ENCODE peak calls at places on chromosome X, in six cellular contexts. K is mesendoderm, E is IMR-90, Z is neuronal stem cell, J is trophoblast cell, Q is mesenchymal stem cell. X is an unnamed sample.

GRCh38 chrX:48509245-48509590 is 426 bp downstream of the PORCN start:
- DNase-seq in K (no peak), E (no peak), Z (no peak), J (no peak), Q (no peak), X (no peak)

GRCh38 chrX:74371399-74371798 is 49.9 kb upstream of the SLC16A2 start:
- DNase-seq in K (no peak), E (peak; percentile 2), Z (no peak), J (no peak), Q (peak; percentile 30), X (no peak)

GRCh38 chrX:87338510-87338909 is 179.1 kb upstream of the KLHL4 start:
- DNase-seq in K (peak; percentile 18), E (peak; percentile 2), Z (peak; percentile 1), J (no peak), Q (peak; percentile 26), X (no peak)

GRCh38 chrX:107117993-107118321 is 665 bp downstream of the RBM41 start:
- DNase-seq in K (peak; percentile 16), E (no peak), Z (peak; percentile 0), J (no peak), Q (peak; percentile 9), X (no peak)

GRCh38 chrX:11557120-11557519 is 108.6 kb downstream of the ARHGAP6 start:
- DNase-seq in K (no peak), E (peak; percentile 72), Z (no peak), J (no peak), Q (peak; percentile 17), X (no peak)

GRCh38 chrX:68652327-68652930 is 5.0 kb downstream of the STARD8 start:
- DNase-seq in K (no peak), E (peak; percentile 45), Z (no peak), J (no peak), Q (peak; percentile 6), X (no peak)

GRCh38 chrX:50081282-50081955 is 119.4 kb downstream of the AKAP4 start:
- DNase-seq in K (peak; percentile 56), E (peak; percentile 13), Z (no peak), J (peak; percentile 1), Q (peak; percentile 12), X (no peak)

GRCh38 chrX:119622356-119623232 is 16.4 kb upstream of the NKRF start:
- DNase-seq in K (no peak), E (peak; percentile 79), Z (no peak), J (no peak), Q (peak; percentile 17), X (no peak)

GRCh38 chrX:152850465-152850864 is 19.6 kb downstream of the NSDHL start:
- DNase-seq in K (no peak), E (no peak), Z (no peak), J (no peak), Q (no peak), X (no peak)

GRCh38 chrX:36431819-36432218 is 512.3 kb downstream of the CFAP47 start:
- DNase-seq in K (peak; percentile 36), E (peak; percentile 89), Z (no peak), J (peak; percentile 46), Q (peak; percentile 73), X (no peak)

GRCh38 chrX:148049441-148049840 is 68.3 kb downstream of the FMR1NB start:
- DNase-seq in K (peak; percentile 45), E (peak; percentile 18), Z (peak; percentile 32), J (no peak), Q (peak; percentile 33), X (no peak)

GRCh38 chrX:69496143-69496542 is 8.0 kb upstream of the NALF2 start:
- DNase-seq in K (no peak), E (no peak), Z (no peak), J (no peak), Q (no peak), X (no peak)

GRCh38 chrX:18676470-18676869 is 4.6 kb upstream of the RS1 start:
- DNase-seq in K (peak; percentile 55), E (peak; percentile 5), Z (peak; percentile 8), J (no peak), Q (peak; percentile 35), X (no peak)

DNA sequence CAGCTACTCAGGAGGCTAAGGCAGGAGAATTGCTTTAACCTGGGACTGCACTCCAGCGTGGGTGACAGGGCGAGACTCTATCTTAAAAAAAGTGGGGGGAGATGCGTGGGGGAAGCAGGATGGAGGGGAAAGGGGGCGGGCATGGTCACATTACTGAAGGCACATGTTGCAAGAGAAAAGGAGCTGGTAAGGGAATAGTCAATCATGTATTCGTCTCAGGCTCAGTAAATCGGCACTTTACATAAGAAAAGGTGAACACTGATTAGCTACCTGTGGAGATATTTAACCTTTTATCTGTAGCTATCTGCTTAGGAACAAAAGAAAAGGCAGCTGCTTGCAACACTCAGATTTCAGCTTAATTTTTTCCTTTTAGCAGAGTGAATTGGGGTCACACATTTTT is 132.5 kb downstream of the PLS3 start:
- DNase-seq in K (no peak), E (no peak), Z (no peak), J (no peak), Q (no peak), X (no peak)
- H3K4ac ChIP-seq in K (no peak overlapping the region), E (no peak overlapping the region), Z (no peak overlapping the region), J (no peak overlapping the region), Q (no peak overlapping the region), X (no peak overlapping the region)

GRCh38 chrX:16578218-16578617 is 71.7 kb upstream of the S100G start:
- DNase-seq in K (peak; percentile 72), E (peak; percentile 73), Z (no peak), J (no peak), Q (peak; percentile 42), X (no peak)
- H3K4ac ChIP-seq in K (no peak overlapping the region), E (no peak overlapping the region), Z (no peak overlapping the region), J (no peak overlapping the region), Q (no peak overlapping the region), X (no peak overlapping the region)

GRCh38 chrX:47230136-47230868 is 2.5 kb upstream of the USP11 start:
- DNase-seq in K (no peak), E (no peak), Z (no peak), J (no peak), Q (no peak), X (no peak)

GRCh38 chrX:47231167-47231566 is 1.6 kb upstream of the USP11 start:
- DNase-seq in K (no peak), E (no peak), Z (no peak), J (no peak), Q (no peak), X (no peak)

GRCh38 chrX:47232803-47233332 is at the start of gene USP11:
- DNase-seq in K (peak; percentile 57), E (peak; percentile 51), Z (no peak), J (no peak), Q (peak; percentile 56), X (no peak)

GRCh38 chrX:47233333-47234113 is 714 bp downstream of the USP11 start:
- DNase-seq in K (peak; percentile 95), E (peak; percentile 97), Z (peak; percentile 87), J (peak; percentile 88), Q (peak; percentile 97), X (peak; percentile 79)

DNA sequence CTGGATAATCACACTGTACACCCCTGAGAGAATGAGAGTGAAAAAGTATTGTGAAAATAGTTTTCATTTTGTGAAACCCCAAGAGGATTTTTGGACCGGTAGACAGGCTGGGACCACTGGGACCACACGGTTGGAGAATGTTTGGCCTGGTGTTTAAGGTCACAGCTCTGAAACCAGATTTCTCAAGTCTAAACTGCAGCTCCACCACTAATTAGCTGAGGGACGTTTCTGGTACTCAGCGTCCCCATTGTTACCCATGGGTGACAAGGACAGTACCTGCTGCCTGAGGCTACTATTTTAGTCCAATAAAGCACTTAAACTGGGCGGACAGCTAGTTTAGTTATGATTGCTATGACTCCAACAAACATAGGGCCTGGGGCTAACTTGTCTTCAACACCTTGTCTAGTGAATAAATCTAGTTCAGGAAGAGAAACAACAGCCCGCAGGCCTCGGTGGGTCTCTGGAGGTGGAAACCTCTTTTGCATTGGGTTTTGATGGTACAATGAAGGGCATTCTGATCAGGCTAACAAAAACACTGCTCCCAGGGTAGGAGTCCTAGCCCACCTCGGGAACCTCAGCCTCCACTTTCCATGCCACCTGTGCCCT is 509 bp upstream of the USP11 start:
- DNase-seq in K (no peak), E (no peak), Z (no peak), J (peak; percentile 53), Q (no peak), X (no peak)
- H3K4ac ChIP-seq in K (peak overlapping the region; percentile 70), E (peak overlapping the region; percentile 81), Z (no peak overlapping the region), J (no peak overlapping the region), Q (peak overlapping the region; percentile 97), X (peak overlapping the region; percentile 44)

DNA sequence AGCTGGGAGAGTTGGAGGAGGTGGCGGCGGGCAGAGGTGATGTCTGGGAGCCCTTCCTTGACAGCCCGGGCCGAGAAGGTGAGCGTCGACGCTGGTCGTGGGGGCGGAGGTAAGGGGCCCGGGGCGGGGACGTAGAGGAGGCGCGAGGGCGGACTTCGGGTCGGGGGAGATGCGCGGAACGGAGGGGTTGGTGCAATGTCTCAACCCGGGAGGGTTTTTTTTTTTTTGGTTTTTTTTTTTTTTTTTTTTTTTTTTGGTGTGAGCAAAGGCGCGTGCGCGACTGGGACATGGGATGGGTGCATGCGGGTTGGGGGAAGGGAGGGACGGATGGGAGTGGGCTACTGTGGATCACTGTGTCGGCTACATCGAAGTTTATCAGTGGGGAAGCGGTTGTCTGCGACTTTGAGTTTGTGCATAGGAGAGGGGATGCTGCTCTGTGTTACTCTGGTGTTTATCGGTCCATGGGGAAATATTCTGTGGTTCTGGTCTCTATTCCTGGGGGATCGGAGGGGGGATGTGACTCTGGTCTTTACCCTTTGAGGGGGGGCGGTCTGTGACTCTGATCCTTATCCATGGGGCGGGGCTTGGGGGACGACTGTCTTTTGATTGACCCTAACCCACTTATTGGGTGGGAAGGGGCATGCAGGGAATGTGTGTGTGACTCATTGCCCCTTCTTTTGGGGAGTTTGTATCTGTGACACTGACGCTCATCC is 543 bp downstream of the RBM10 start:
- DNase-seq in K (no peak), E (no peak), Z (no peak), J (no peak), Q (no peak), X (no peak)
- H3K4ac ChIP-seq in K (peak overlapping the region; percentile 62), E (peak overlapping the region; percentile 96), Z (no peak overlapping the region), J (peak overlapping the region; percentile 100), Q (peak overlapping the region; percentile 98), X (no peak overlapping the region)